ENCODE peak calls at places on chromosome 11, in six cellular contexts. G, X, N, A, Z and T are unnamed samples.

GRCh38 chr11:69609351-69609750 is 31.6 kb upstream of the CCND1 start:
- DNase-seq in G (no peak), X (no peak), N (no peak), A (no peak), Z (no peak), T (no peak)

GRCh38 chr11:34348919-34349318 is 8.9 kb downstream of the ABTB2 start:
- DNase-seq in G (no peak), X (no peak), N (no peak), A (no peak), Z (no peak), T (no peak)

GRCh38 chr11:91904792-91905785 is 319.5 kb upstream of the FAT3 start:
- DNase-seq in G (no peak), X (no peak), N (no peak), A (no peak), Z (no peak), T (no peak)

GRCh38 chr11:90309693-90310092 is 86.8 kb upstream of the CHORDC1 start:
- DNase-seq in G (peak), X (no peak), N (no peak), A (no peak), Z (no peak), T (no peak)

GRCh38 chr11:84396521-84396920 is 1110.4 kb upstream of the CCDC90B start:
- DNase-seq in G (no peak), X (no peak), N (no peak), A (no peak), Z (no peak), T (no peak)

GRCh38 chr11:43944761-43945311 is 2.4 kb downstream of the C11orf96 start:
- DNase-seq in G (peak), X (peak), N (peak), A (no peak), Z (peak), T (no peak)

GRCh38 chr11:110527146-110527545 is 97.4 kb downstream of the FDX1 start:
- DNase-seq in G (no peak), X (no peak), N (no peak), A (no peak), Z (no peak), T (no peak)

GRCh38 chr11:58394195-58394594 is 12.5 kb downstream of the OR5B3 start:
- DNase-seq in G (peak), X (no peak), N (no peak), A (no peak), Z (no peak), T (no peak)

GRCh38 chr11:7186190-7186589 is 65.5 kb upstream of the SYT9 start:
- DNase-seq in G (no peak), X (no peak), N (no peak), A (no peak), Z (no peak), T (no peak)

GRCh38 chr11:120835601-120836228 is 188.2 kb upstream of the TBCEL start:
- DNase-seq in G (no peak), X (no peak), N (no peak), A (no peak), Z (no peak), T (no peak)

GRCh38 chr11:3836903-3837302 is 3.9 kb downstream of the RHOG start:
- DNase-seq in G (no peak), X (no peak), N (no peak), A (no peak), Z (no peak), T (no peak)

GRCh38 chr11:114215871-114216803 is 80.1 kb upstream of the NNMT start:
- DNase-seq in G (no peak), X (no peak), N (no peak), A (no peak), Z (no peak), T (no peak)

GRCh38 chr11:56410801-56411200 is 1.7 kb upstream of the OR5AL1 start:
- DNase-seq in G (no peak), X (no peak), N (no peak), A (no peak), Z (no peak), T (no peak)

GRCh38 chr11:97751405-97751804 is 1269.3 kb upstream of the CNTN5 start:
- DNase-seq in G (no peak), X (peak), N (no peak), A (no peak), Z (no peak), T (no peak)

GRCh38 chr11:134652586-134653255 is 240.7 kb upstream of the B3GAT1 start:
- DNase-seq in G (no peak), X (no peak), N (no peak), A (no peak), Z (no peak), T (peak)

GRCh38 chr11:12695221-12695794 is 21.1 kb downstream of the TEAD1 start:
- DNase-seq in G (no peak), X (no peak), N (no peak), A (no peak), Z (no peak), T (no peak)

GRCh38 chr11:112826026-112826425 is 135.2 kb upstream of the NCAM1 start:
- DNase-seq in G (no peak), X (no peak), N (no peak), A (no peak), Z (no peak), T (no peak)
- H3K27ac ChIP-seq in G (no peak), X (no peak), N (no peak), A (no peak), Z (no peak), T (no peak)

DNA sequence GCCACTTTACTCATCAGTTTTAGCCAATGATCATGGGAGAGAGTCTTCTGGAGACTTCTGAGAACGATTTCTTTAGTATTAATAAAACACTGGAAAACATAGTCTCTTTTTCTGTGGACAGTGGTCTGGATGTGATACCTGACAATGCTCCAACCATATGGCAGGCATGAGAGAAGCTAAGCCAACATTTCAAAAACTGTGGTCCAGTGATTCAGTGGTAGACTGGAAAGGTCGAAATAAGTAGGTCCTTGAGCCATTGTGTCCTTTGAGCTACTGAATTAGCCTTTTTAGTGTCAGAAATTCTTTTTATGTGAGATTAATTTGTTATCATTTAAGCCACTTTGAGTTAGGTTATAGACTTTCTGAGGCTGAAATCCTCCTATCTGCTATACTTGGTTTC is 197.7 kb upstream of the CTSC start:
- DNase-seq in G (no peak), X (no peak), N (no peak), A (no peak), Z (no peak), T (no peak)
- H3K27ac ChIP-seq in G (peak), X (peak), N (no peak), A (no peak), Z (peak), T (no peak)

DNA sequence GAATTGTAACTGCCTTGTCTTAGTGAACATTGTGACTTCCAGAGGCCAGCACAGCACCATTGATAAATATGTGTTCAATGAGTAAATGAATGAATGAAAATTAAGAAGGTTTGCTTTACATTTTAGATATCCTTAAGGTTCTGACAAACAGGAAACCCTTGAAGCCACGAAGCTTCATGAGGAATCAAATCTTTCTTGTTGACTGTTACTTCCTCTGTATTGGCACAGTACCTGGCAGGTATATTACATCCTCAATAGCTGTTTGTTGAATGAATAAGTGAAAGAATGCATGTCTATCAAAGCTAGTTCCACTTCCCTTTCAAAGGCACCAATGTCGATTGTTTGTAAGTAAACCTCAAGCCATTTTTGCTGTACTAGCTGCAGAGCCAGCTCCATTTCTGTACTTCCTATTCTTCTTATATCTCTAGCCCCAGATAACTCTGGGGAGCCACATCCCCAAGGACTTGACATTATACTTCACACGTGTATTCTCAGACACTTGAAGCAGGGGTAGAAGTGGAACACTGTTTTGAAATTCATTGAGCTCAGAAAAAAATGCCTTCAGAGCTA is 140.3 kb upstream of the RAG2 start:
- DNase-seq in G (no peak), X (no peak), N (no peak), A (no peak), Z (no peak), T (no peak)
- H3K27ac ChIP-seq in G (no peak), X (no peak), N (no peak), A (no peak), Z (no peak), T (no peak)

GRCh38 chr11:116071241-116071640 is 567.0 kb upstream of the CADM1 start:
- DNase-seq in G (no peak), X (no peak), N (no peak), A (no peak), Z (no peak), T (no peak)
- H3K27ac ChIP-seq in G (no peak), X (no peak), N (no peak), A (no peak), Z (no peak), T (no peak)

DNA sequence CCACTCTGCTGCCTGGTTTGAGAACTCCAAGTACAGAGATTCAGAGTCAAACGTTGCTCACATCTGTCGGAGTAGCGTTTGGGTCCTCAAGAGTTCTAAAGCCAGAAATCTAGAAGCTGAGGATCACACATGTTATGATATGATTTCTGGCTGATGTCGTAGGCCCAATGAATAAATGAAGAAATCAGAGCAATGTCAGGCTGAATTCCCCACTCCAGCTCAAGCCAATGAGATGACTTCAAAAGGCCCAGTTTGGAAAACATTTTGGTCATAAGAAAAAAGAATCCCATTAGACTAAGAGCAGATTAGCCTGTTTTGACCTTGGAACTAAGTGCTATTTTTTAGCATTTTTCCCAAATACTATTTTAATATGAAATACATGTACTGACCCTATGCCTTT is 106.7 kb downstream of the ETS1 start:
- DNase-seq in G (no peak), X (no peak), N (no peak), A (no peak), Z (no peak), T (no peak)
- H3K27ac ChIP-seq in G (no peak), X (peak), N (peak), A (no peak), Z (peak), T (peak)